ENCODE peak calls at places on chromosome 19, in six cellular contexts. M is DMS153, O is stomach, S is NCI-H2081, E is spleen, N is ACHN. P is an unnamed sample.
A peak's percentile ranks its signal among the peaks of the same experiment; 100 is the strongest.

GRCh38 chr19:6531163-6531955 is 533 bp downstream of the TNFSF9 start:
- DNase-seq in S (no peak), N (no peak), O (no peak), M (no peak), E (no peak), P (no peak)

GRCh38 chr19:5447700-5448311 is 7.4 kb upstream of the ZNRF4 start:
- DNase-seq in O (no peak), E (no peak), M (no peak), S (no peak), N (no peak), P (no peak)

GRCh38 chr19:10593820-10594637 is 6.9 kb upstream of the AP1M2 start:
- DNase-seq in S (no peak), M (no peak), N (no peak), E (peak; percentile 84), O (no peak), P (no peak)

GRCh38 chr19:1377965-1378785 is 5.5 kb upstream of the NDUFS7 start:
- DNase-seq in O (no peak), M (no peak), E (peak; percentile 88), N (no peak), S (no peak), P (no peak)

GRCh38 chr19:1259206-1259872 is 9.8 kb upstream of the CIRBP start:
- DNase-seq in E (peak; percentile 98), M (no peak), O (peak; percentile 72), N (peak; percentile 60), S (no peak), P (no peak)

GRCh38 chr19:7992575-7992974 is 12.9 kb downstream of the ELAVL1 start:
- DNase-seq in E (no peak), M (no peak), O (peak; percentile 48), N (no peak), S (no peak), P (no peak)

GRCh38 chr19:17327654-17328516 is 6.8 kb downstream of the ANO8 start:
- DNase-seq in S (no peak), M (peak; percentile 88), N (no peak), O (peak; percentile 65), E (peak; percentile 89), P (no peak)

GRCh38 chr19:46958542-46958941 is 61.1 kb upstream of the NPAS1 start:
- DNase-seq in O (no peak), S (no peak), M (no peak), N (no peak), E (no peak), P (no peak)

GRCh38 chr19:18361646-18362045 is 21.2 kb downstream of the PGPEP1 start:
- DNase-seq in E (no peak), M (no peak), O (no peak), S (no peak), N (no peak), P (no peak)